ENCODE peak calls at places on chromosomes 3 and 15, in nine cellular contexts. Q is dorsolateral prefrontal cortex; I is naive thymus-derived CD8-positive, alpha-beta T cell; N is sciatic nerve; U is CD4-positive, CD25-positive, alpha-beta regulatory T cell; V is anterior cingulate cortex; J is pons; K is Ammon's horn; C is activated T-cell treated with anti-CD3 and anti-CD28 coated beads, Interleukin-2, amount 50 U/mL, for 72 hours. L is an unnamed sample.

GRCh38 chr15:99412626-99413025 is 153.2 kb upstream of the MEF2A start:
- DNase-seq in I (no peak), K (no peak), Q (no peak), U (no peak), C (no peak), V (no peak), J (no peak), N (no peak), L (no peak)

GRCh38 chr3:129577925-129578742 is 28.3 kb downstream of the PLXND1 start:
- DNase-seq in K (no peak), I (no peak), V (no peak), C (no peak), N (no peak), J (no peak), Q (no peak), U (peak), L (no peak)

GRCh38 chr15:33083232-33084006 is 111.1 kb downstream of the FMN1 start:
- DNase-seq in Q (no peak), K (no peak), U (no peak), C (no peak), V (no peak), J (no peak), N (no peak), I (no peak), L (no peak)

GRCh38 chr15:85598203-85598602 is 196.5 kb downstream of the KLHL25 start:
- DNase-seq in I (no peak), C (no peak), K (no peak), U (no peak), J (no peak), Q (no peak), N (no peak), V (no peak), L (no peak)

GRCh38 chr3:184815046-184815930 is 3.3 kb downstream of the VPS8 start:
- DNase-seq in N (no peak), I (no peak), U (peak), C (peak), V (no peak), J (no peak), K (no peak), Q (no peak), L (peak)

GRCh38 chr3:112293368-112294321 is at the start of gene SLC9C1:
- DNase-seq in K (peak), U (peak), Q (no peak), N (peak), C (peak), V (peak), J (peak), I (no peak), L (peak)

GRCh38 chr15:62895139-62895866 is 147.2 kb upstream of the TPM1 start:
- DNase-seq in J (no peak), C (no peak), N (no peak), U (no peak), V (no peak), K (no peak), I (no peak), Q (no peak), L (no peak)

GRCh38 chr15:41564286-41564959 is 5.4 kb downstream of the TYRO3 start:
- DNase-seq in Q (no peak), U (no peak), I (no peak), N (no peak), J (peak), C (no peak), K (peak), V (peak), L (no peak)